ENCODE peak calls at places on chromosome 6, in nine cellular contexts. T, X, I, N, R, A, Y, U and M are unnamed samples.

GRCh38 chr6:41779336-41779735 is 364 bp downstream of the FRS3 start:
- DNase-seq in T (no peak), X (no peak), I (no peak), N (no peak), R (no peak), A (no peak), Y (no peak), U (no peak), M (no peak)

GRCh38 chr6:8432614-8433013 is 2.7 kb downstream of the SLC35B3 start:
- DNase-seq in T (no peak), X (peak), I (peak), N (no peak), R (no peak), A (no peak), Y (no peak), U (peak), M (no peak)

GRCh38 chr6:85436939-85437495 is 12.9 kb upstream of the NT5E start:
- DNase-seq in T (no peak), X (no peak), I (peak), N (no peak), R (no peak), A (no peak), Y (no peak), U (peak), M (no peak)

GRCh38 chr6:152463183-152463582 is 174.0 kb downstream of the SYNE1 start:
- DNase-seq in T (no peak), X (no peak), I (no peak), N (no peak), R (no peak), A (no peak), Y (no peak), U (no peak), M (no peak)

GRCh38 chr6:30071081-30071818 is 4.3 kb downstream of the PPP1R11 start:
- DNase-seq in T (no peak), X (peak), I (peak), N (no peak), R (no peak), A (no peak), Y (peak), U (peak), M (no peak)

GRCh38 chr6:72623808-72624207 is 1.9 kb downstream of the KCNQ5 start:
- DNase-seq in T (no peak), X (no peak), I (no peak), N (no peak), R (peak), A (no peak), Y (peak), U (no peak), M (no peak)

GRCh38 chr6:64299176-64299575 is 663.6 kb downstream of the PHF3 start:
- DNase-seq in T (no peak), X (no peak), I (no peak), N (no peak), R (no peak), A (no peak), Y (no peak), U (no peak), M (no peak)

GRCh38 chr6:2478200-2478599 is 232.8 kb upstream of the GMDS start:
- DNase-seq in T (no peak), X (peak), I (peak), N (no peak), R (no peak), A (no peak), Y (peak), U (peak), M (no peak)

GRCh38 chr6:151239603-151240035 is at the start of gene AKAP12:
- DNase-seq in T (no peak), X (peak), I (peak), N (no peak), R (no peak), A (peak), Y (peak), U (peak), M (no peak)

GRCh38 chr6:79984261-79984660 is 20.2 kb upstream of the TTK start:
- DNase-seq in T (no peak), X (peak), I (peak), N (no peak), R (no peak), A (no peak), Y (peak), U (peak), M (peak)

GRCh38 chr6:26327450-26328264 is 37.3 kb upstream of the BTN3A2 start:
- DNase-seq in T (no peak), X (peak), I (peak), N (peak), R (peak), A (no peak), Y (peak), U (peak), M (peak)

GRCh38 chr6:16136536-16137450 is 7.9 kb downstream of the MYLIP start:
- DNase-seq in T (no peak), X (peak), I (peak), N (no peak), R (no peak), A (peak), Y (peak), U (peak), M (peak)

GRCh38 chr6:133590196-133590595 is 298.7 kb upstream of the TCF21 start:
- DNase-seq in T (no peak), X (no peak), I (no peak), N (no peak), R (no peak), A (no peak), Y (no peak), U (no peak), M (no peak)

GRCh38 chr6:1686117-1687098 is 76.7 kb downstream of the FOXC1 start:
- DNase-seq in T (peak), X (peak), I (peak), N (no peak), R (no peak), A (peak), Y (peak), U (peak), M (no peak)

GRCh38 chr6:73329201-73329600 is 24.9 kb downstream of the DPPA5 start:
- DNase-seq in T (no peak), X (no peak), I (no peak), N (no peak), R (no peak), A (no peak), Y (no peak), U (no peak), M (peak)

GRCh38 chr6:13487122-13488014 is at the start of gene GFOD1:
- DNase-seq in T (no peak), X (peak), I (peak), N (peak), R (peak), A (peak), Y (peak), U (peak), M (peak)

GRCh38 chr6:106159531-106159940 is 73.4 kb downstream of the PRDM1 start:
- DNase-seq in T (peak), X (peak), I (peak), N (no peak), R (no peak), A (peak), Y (peak), U (peak), M (no peak)

GRCh38 chr6:37943436-37944058 is 124.0 kb downstream of the ZFAND3 start:
- DNase-seq in T (no peak), X (no peak), I (no peak), N (no peak), R (no peak), A (no peak), Y (no peak), U (no peak), M (peak)

GRCh38 chr6:53464942-53465460 is 79.9 kb downstream of the GCLC start:
- DNase-seq in T (no peak), X (peak), I (no peak), N (no peak), R (no peak), A (no peak), Y (no peak), U (peak), M (no peak)

GRCh38 chr6:100283288-100283687 is 181.4 kb downstream of the SIM1 start:
- DNase-seq in T (no peak), X (peak), I (peak), N (no peak), R (no peak), A (no peak), Y (peak), U (peak), M (no peak)

GRCh38 chr6:159100789-159101182 is 56.0 kb upstream of the TAGAP start:
- DNase-seq in T (no peak), X (no peak), I (no peak), N (no peak), R (no peak), A (no peak), Y (no peak), U (no peak), M (no peak)

GRCh38 chr6:159100011-159100788 is 55.4 kb upstream of the TAGAP start:
- DNase-seq in T (no peak), X (peak), I (no peak), N (no peak), R (no peak), A (no peak), Y (no peak), U (no peak), M (no peak)

GRCh38 chr6:159099311-159099710 is 54.5 kb upstream of the TAGAP start:
- DNase-seq in T (no peak), X (no peak), I (no peak), N (no peak), R (no peak), A (no peak), Y (no peak), U (no peak), M (no peak)

GRCh38 chr6:159097256-159097655 is 52.5 kb upstream of the TAGAP start:
- DNase-seq in T (no peak), X (no peak), I (no peak), N (no peak), R (no peak), A (no peak), Y (no peak), U (no peak), M (no peak)

DNA sequence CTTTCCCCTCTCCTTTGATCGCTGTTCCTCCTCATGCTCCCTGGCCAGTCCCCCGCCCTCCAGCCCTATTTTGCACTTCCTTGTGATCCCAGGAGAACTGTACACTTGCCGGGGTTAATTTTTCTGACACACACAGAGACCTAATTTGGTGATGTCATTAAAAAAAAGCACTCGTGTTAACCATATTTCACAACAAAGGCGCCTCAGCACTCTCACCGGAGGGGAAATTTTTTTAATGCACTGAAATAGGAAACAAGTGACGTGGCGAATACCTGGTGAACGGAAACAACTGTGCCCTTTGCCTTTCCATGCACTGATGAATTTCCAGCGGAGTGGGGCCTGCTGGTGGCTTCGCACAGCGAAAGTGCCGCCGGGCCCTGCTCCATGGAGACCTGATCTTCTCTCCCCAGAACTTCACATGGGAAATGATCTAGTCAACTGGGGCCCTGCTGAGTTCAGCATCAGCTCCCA is 53.9 kb upstream of the TAGAP start:
- DNase-seq in T (no peak), X (no peak), I (no peak), N (peak), R (peak), A (no peak), Y (no peak), U (no peak), M (peak)
- H3K4me3 ChIP-seq in T (no peak), X (no peak), I (no peak), N (no peak), R (peak), A (no peak), Y (no peak), U (no peak), M (no peak)

DNA sequence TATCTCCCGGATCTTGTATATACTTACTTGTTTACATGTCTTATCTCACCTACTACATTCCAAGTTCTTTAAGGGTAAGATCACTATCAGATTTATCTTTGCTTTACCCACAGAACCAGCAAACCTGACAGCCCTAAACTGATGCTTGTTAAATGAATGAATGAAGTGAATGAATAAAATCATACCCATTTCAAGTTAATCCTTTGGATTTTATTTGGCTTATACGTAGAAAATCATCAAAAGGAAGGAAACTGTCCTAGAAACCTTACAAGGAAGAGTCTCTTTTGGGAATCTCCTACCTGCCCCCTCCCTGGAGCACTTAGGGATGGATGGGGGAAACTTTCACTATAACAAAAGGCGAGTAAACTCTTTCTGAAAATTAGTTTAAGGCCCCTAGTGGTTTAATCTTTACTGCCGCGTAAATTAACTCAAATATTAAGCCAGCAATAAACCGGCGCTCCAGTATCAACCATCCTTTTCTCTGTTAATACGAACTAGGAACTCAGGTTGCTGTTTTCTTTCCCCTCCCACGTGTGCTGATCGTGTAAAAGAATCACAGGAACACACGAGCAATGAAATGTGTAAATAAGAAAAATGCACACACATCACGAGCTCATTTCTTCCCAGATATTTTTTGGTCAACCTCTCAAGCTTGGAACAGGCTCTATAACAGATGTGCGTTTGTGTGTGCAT is 1.2 kb upstream of the UTRN start:
- DNase-seq in T (no peak), X (peak), I (peak), N (no peak), R (no peak), A (no peak), Y (peak), U (peak), M (no peak)
- TF ChIP-seq CTCF in T (no peak), X (peak), I (peak), N (no peak), R (no peak), A (peak), Y (peak), U (no peak), M (no peak)

DNA sequence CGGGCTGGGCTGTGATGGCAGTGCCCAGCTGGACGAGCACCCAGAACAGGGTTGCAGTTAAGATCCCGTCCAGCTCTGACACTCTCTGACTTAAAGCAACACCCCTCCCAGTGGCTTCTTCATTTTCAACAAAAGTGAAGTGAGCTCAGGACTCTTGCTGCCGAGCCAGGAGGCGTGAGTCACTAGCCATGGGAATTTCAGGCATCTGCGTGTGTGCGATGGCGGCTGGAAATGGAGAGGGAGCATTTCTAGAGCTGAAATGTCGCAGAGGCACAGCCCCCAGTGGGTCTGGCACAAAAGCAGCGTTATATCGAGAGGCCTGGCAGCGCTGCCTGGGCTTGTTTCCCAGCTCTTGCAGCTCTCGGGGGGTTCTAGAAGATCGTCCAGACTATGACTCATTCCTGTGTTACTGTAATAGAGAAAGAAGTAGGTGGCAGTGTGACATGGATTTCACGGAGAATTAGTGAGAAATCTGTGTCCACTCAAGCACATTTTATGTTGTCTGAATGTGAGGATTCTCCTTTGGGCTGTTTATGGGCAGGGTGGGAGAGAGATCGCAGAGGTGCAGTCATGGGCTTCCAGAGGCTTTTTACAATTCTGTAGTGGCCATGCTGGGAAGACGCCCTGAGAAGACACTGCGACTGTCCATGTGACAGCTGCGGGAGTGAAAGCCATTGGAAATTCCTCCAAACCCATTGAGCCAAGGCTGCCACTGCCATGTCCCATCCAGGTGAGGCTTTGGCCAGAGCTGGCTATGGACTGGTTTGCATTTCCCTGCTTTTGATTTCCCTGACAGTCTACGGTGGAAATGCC is 216.7 kb upstream of the ECI2 start:
- DNase-seq in T (peak), X (peak), I (peak), N (no peak), R (no peak), A (peak), Y (peak), U (peak), M (no peak)
- H3K4me3 ChIP-seq in T (peak), X (peak), I (peak), N (no peak), R (no peak), A (peak), Y (peak), U (peak), M (no peak)

GRCh38 chr6:125790403-125791150 is at the start of gene NCOA7:
- DNase-seq in T (no peak), X (peak), I (peak), N (peak), R (peak), A (no peak), Y (peak), U (peak), M (peak)

GRCh38 chr6:125789576-125790402 is 971 bp upstream of the NCOA7 start:
- DNase-seq in T (no peak), X (peak), I (peak), N (peak), R (peak), A (no peak), Y (peak), U (peak), M (peak)

GRCh38 chr6:125784365-125784764 is 6.4 kb upstream of the NCOA7 start:
- DNase-seq in T (no peak), X (peak), I (no peak), N (no peak), R (no peak), A (no peak), Y (peak), U (peak), M (no peak)

GRCh38 chr6:125789167-125789566 is 1.6 kb upstream of the NCOA7 start:
- DNase-seq in T (no peak), X (peak), I (no peak), N (no peak), R (peak), A (no peak), Y (no peak), U (peak), M (no peak)

GRCh38 chr6:125787791-125788190 is 3.0 kb upstream of the NCOA7 start:
- DNase-seq in T (no peak), X (peak), I (no peak), N (peak), R (peak), A (no peak), Y (peak), U (peak), M (peak)
- TF ChIP-seq CTCF in T (no peak), X (peak), I (peak), N (no peak), R (peak), A (peak), Y (peak), U (peak), M (no peak)

DNA sequence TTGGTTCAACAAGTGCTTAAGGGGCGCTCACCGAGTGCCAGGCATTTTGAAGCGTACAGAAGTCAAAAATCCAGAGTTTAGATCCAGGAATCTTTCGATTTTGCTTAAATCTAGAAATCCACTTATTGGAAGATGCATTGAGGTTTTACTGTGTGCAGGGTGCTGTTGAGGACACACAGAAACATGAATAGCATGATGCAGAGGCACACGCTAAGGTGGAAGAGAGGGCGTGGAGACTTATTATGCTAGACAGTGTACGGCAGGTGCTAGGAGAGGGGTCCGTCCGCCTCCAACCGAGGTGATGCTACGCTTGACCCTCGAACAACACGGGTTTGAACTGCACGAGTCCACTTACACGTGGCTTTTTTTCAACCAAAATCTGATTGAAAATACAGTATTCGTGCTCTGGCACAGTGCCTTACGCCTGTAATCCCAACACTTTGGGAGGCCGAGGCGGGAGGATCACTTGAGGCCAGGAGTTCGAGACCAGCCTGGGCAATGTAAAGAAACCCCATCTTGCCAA is 1.0 kb upstream of the KIF13A start:
- DNase-seq in T (no peak), X (no peak), I (no peak), N (no peak), R (no peak), A (no peak), Y (no peak), U (no peak), M (no peak)
- H3K4me3 ChIP-seq in T (peak), X (peak), I (peak), N (peak), R (peak), A (peak), Y (peak), U (peak), M (peak)

GRCh38 chr6:104784884-104785283 is 74.8 kb downstream of the HACE1 start:
- DNase-seq in T (no peak), X (peak), I (peak), N (no peak), R (no peak), A (no peak), Y (peak), U (peak), M (no peak)

GRCh38 chr6:104788400-104788799 is 71.3 kb downstream of the HACE1 start:
- DNase-seq in T (no peak), X (no peak), I (no peak), N (no peak), R (no peak), A (no peak), Y (no peak), U (no peak), M (no peak)

GRCh38 chr6:104787305-104787704 is 72.4 kb downstream of the HACE1 start:
- DNase-seq in T (no peak), X (no peak), I (no peak), N (no peak), R (no peak), A (no peak), Y (no peak), U (no peak), M (no peak)

GRCh38 chr6:104795363-104795762 is 64.4 kb downstream of the HACE1 start:
- DNase-seq in T (no peak), X (no peak), I (no peak), N (no peak), R (no peak), A (no peak), Y (no peak), U (no peak), M (no peak)

GRCh38 chr6:104789770-104790190 is 69.9 kb downstream of the HACE1 start:
- DNase-seq in T (no peak), X (peak), I (peak), N (no peak), R (peak), A (peak), Y (peak), U (peak), M (peak)
- TF ChIP-seq CTCF in T (peak), X (no peak), I (peak), N (peak), R (peak), A (peak), Y (peak), U (no peak), M (peak)

GRCh38 chr6:34223381-34223963 is 13.2 kb upstream of the HMGA1 start:
- DNase-seq in T (no peak), X (no peak), I (no peak), N (no peak), R (no peak), A (no peak), Y (no peak), U (peak), M (no peak)
- H3K4me3 ChIP-seq in T (peak), X (peak), I (peak), N (no peak), R (peak), A (peak), Y (peak), U (peak), M (peak)

GRCh38 chr6:157688960-157689599 is 134.0 kb upstream of the SNX9 start:
- DNase-seq in T (no peak), X (no peak), I (no peak), N (no peak), R (no peak), A (no peak), Y (peak), U (peak), M (no peak)
- TF ChIP-seq CTCF in T (no peak), X (peak), I (no peak), N (no peak), R (no peak), A (peak), Y (no peak), U (no peak), M (no peak)

GRCh38 chr6:17277256-17277655 is 3.9 kb upstream of the RBM24 start:
- DNase-seq in T (no peak), X (no peak), I (peak), N (no peak), R (no peak), A (no peak), Y (no peak), U (no peak), M (no peak)
- H3K4me3 ChIP-seq in T (no peak), X (no peak), I (no peak), N (no peak), R (no peak), A (no peak), Y (no peak), U (no peak), M (no peak)